ENCODE peak calls at places on chromosomes 4 and X, in nine cellular contexts. L is substantia nigra; W is mesenteric fat pad; Y is nucleus accumbens; N is fibroblast of mammary gland; G is pancreas; U is suprapubic skin; E is activated CD8-positive, alpha-beta T cell treated with anti-CD3 and anti-CD28 coated beads for 36 hours; Z is IMR-90. T is an unnamed sample.

GRCh38 chr4:40190880-40191815 is 5.7 kb upstream of the RHOH start:
- DNase-seq in L (no peak), W (no peak), Y (no peak), N (peak; percentile 44), G (no peak), U (no peak), E (no peak), Z (no peak), T (peak; percentile 73)

GRCh38 chr4:121339307-121339706 is 41.5 kb downstream of the QRFPR start:
- DNase-seq in L (no peak), W (no peak), Y (no peak), N (no peak), G (no peak), U (no peak), E (no peak), Z (no peak), T (no peak)

GRCh38 chr4:74474345-74475099 is 29.6 kb downstream of the AREG start:
- DNase-seq in L (no peak), W (no peak), Y (no peak), N (peak; percentile 73), G (peak; percentile 56), U (no peak), E (no peak), Z (peak; percentile 77), T (no peak)

GRCh38 chr4:85092536-85092935 is 126.0 kb upstream of the WDFY3 start:
- DNase-seq in L (no peak), W (no peak), Y (no peak), N (no peak), G (no peak), U (no peak), E (no peak), Z (no peak), T (no peak)

GRCh38 chr4:159248383-159249178 is 145.7 kb downstream of the RAPGEF2 start:
- DNase-seq in L (no peak), W (no peak), Y (no peak), N (peak; percentile 92), G (no peak), U (no peak), E (no peak), Z (peak; percentile 77), T (no peak)

GRCh38 chr4:54232151-54232688 is 3.1 kb downstream of the PDGFRA start:
- DNase-seq in L (no peak), W (no peak), Y (no peak), N (peak; percentile 20), G (no peak), U (no peak), E (no peak), Z (no peak), T (no peak)

GRCh38 chr4:85787133-85787532 is 312.2 kb downstream of the ARHGAP24 start:
- DNase-seq in L (no peak), W (no peak), Y (no peak), N (peak; percentile 95), G (no peak), U (no peak), E (no peak), Z (peak; percentile 93), T (no peak)

GRCh38 chr4:15368906-15369305 is 58.9 kb upstream of the C1QTNF7 start:
- DNase-seq in L (no peak), W (no peak), Y (no peak), N (peak; percentile 70), G (no peak), U (no peak), E (no peak), Z (peak; percentile 55), T (no peak)

GRCh38 chr4:72966652-72967051 is 102.9 kb downstream of the COX18 start:
- DNase-seq in L (no peak), W (no peak), Y (no peak), N (no peak), G (no peak), U (no peak), E (peak; percentile 5), Z (no peak), T (peak; percentile 24)

GRCh38 chr4:76953956-76954355 is 4.4 kb downstream of the SEPTIN11 start:
- DNase-seq in L (no peak), W (no peak), Y (no peak), N (peak; percentile 61), G (no peak), U (no peak), E (no peak), Z (no peak), T (no peak)

GRCh38 chr4:157674699-157675098 is 454.2 kb downstream of the GRIA2 start:
- DNase-seq in L (peak; percentile 14), W (no peak), Y (peak; percentile 14), N (no peak), G (peak; percentile 30), U (no peak), E (no peak), Z (no peak), T (no peak)

GRCh38 chr4:743463-744211 is 38.0 kb downstream of the PCGF3 start:
- DNase-seq in L (no peak), W (no peak), Y (no peak), N (peak; percentile 44), G (no peak), U (no peak), E (no peak), Z (peak; percentile 35), T (no peak)

GRCh38 chrX:72306851-72307645 is 1.3 kb upstream of the CITED1 start:
- DNase-seq in L (peak; percentile 8), W (peak; percentile 87), Y (no peak), N (peak; percentile 62), G (peak; percentile 54), U (peak; percentile 80), E (peak; percentile 27), Z (peak; percentile 66), T (peak; percentile 34)

GRCh38 chr4:177214935-177215334 is 94.7 kb upstream of the NEIL3 start:
- DNase-seq in L (no peak), W (no peak), Y (no peak), N (peak; percentile 52), G (no peak), U (no peak), E (peak; percentile 47), Z (peak; percentile 48), T (no peak)

GRCh38 chr4:149164282-149164681 is 651.4 kb downstream of the IQCM start:
- DNase-seq in L (no peak), W (no peak), Y (no peak), N (peak; percentile 38), G (no peak), U (no peak), E (no peak), Z (peak; percentile 92), T (no peak)

GRCh38 chrX:1463581-1464281 is 11.0 kb upstream of the ASMTL start:
- DNase-seq in L (no peak), W (peak; percentile 62), Y (no peak), N (no peak), G (no peak), U (peak; percentile 61), E (peak; percentile 1), Z (no peak), T (no peak)

T was measured in GM12865.